ENCODE peak calls at places on chromosomes 11 and 22, in seven cellular contexts. L is cardiac muscle cell; V is DND-41; Q is CD8-positive, alpha-beta T cell; I is colonic mucosa; J is effector memory CD4-positive, alpha-beta T cell; E is stomach. C is an unnamed sample. For H3K4me1, the result is how much of the 10 kb centered on the place peaks cover.

GRCh38 chr11:76653674-76654309 is 16.8 kb downstream of the LRRC32 start:
- DNase-seq in L (no peak), V (no peak), Q (no peak), I (peak), J (no peak), E (no peak), C (no peak)

GRCh38 chr22:50414476-50415248 is 60.2 kb downstream of the SBF1 start:
- DNase-seq in L (no peak), V (no peak), Q (no peak), I (no peak), J (no peak), E (no peak), C (no peak)

GRCh38 chr11:121634889-121635288 is 182.1 kb upstream of the SORL1-AS1 start:
- DNase-seq in L (no peak), V (no peak), Q (no peak), I (no peak), J (no peak), E (no peak), C (no peak)

GRCh38 chr22:19875531-19876313 is 21.0 kb upstream of the GNB1L start:
- DNase-seq in L (no peak), V (no peak), Q (peak), I (peak), J (no peak), E (no peak), C (peak)

GRCh38 chr11:11605821-11606450 is 15.9 kb downstream of the GALNT18 start:
- DNase-seq in L (no peak), V (no peak), Q (no peak), I (no peak), J (no peak), E (no peak), C (no peak)

GRCh38 chr11:14232652-14233051 is 126.3 kb downstream of the RRAS2 start:
- DNase-seq in L (no peak), V (no peak), Q (no peak), I (no peak), J (no peak), E (no peak), C (peak)

GRCh38 chr11:43930868-43931716 is 11.3 kb upstream of the C11orf96 start:
- DNase-seq in L (no peak), V (no peak), Q (no peak), I (no peak), J (no peak), E (no peak), C (no peak)

GRCh38 chr22:49935561-49935960 is 17.1 kb downstream of the CRELD2 start:
- DNase-seq in L (no peak), V (no peak), Q (no peak), I (no peak), J (no peak), E (no peak), C (no peak)

GRCh38 chr11:73465019-73465675 is 88.9 kb downstream of the RELT start:
- DNase-seq in L (no peak), V (no peak), Q (no peak), I (no peak), J (no peak), E (no peak), C (no peak)

GRCh38 chr11:120119121-120119520 is 18.8 kb downstream of the TRIM29 start:
- DNase-seq in L (no peak), V (no peak), Q (no peak), I (no peak), J (no peak), E (no peak), C (no peak)

GRCh38 chr11:61752117-61752924 is at the start of gene MYRF:
- DNase-seq in L (peak), V (no peak), Q (peak), I (peak), J (peak), E (peak), C (peak)

GRCh38 chr11:14643697-14644395 is at the start of gene PDE3B:
- DNase-seq in L (peak), V (peak), Q (peak), I (peak), J (peak), E (peak), C (peak)

GRCh38 chr11:8224161-8224591 is 39.5 kb downstream of the LMO1 start:
- DNase-seq in L (no peak), V (no peak), Q (no peak), I (no peak), J (no peak), E (no peak), C (no peak)

GRCh38 chr22:21947040-21948014 is 5.3 kb downstream of the PPM1F start:
- DNase-seq in L (peak), V (no peak), Q (no peak), I (no peak), J (no peak), E (no peak), C (peak)

GRCh38 chr11:21927628-21928027 is 265.3 kb upstream of the ANO5 start:
- DNase-seq in L (no peak), V (no peak), Q (no peak), I (no peak), J (no peak), E (no peak), C (no peak)

GRCh38 chr11:3338569-3339565 is 40.1 kb downstream of the ZNF195 start:
- DNase-seq in L (no peak), V (no peak), Q (no peak), I (no peak), J (no peak), E (no peak), C (no peak)

GRCh38 chr11:68965901-68966868 is 14.6 kb downstream of the MRGPRD start:
- DNase-seq in L (no peak), V (no peak), Q (no peak), I (no peak), J (no peak), E (no peak), C (no peak)

GRCh38 chr22:32205974-32206773 is 1.3 kb upstream of the RFPL2 start:
- DNase-seq in L (no peak), V (no peak), Q (no peak), I (no peak), J (no peak), E (no peak), C (no peak)

GRCh38 chr11:87144266-87144665 is 106.5 kb downstream of the TMEM135 start:
- DNase-seq in L (no peak), V (no peak), Q (no peak), I (no peak), J (no peak), E (no peak), C (no peak)

GRCh38 chr11:113664069-113664980 is 41.8 kb downstream of the TMPRSS5 start:
- DNase-seq in L (no peak), V (no peak), Q (no peak), I (no peak), J (no peak), E (no peak), C (peak)

GRCh38 chr11:16820324-16821092 is 82.1 kb downstream of the C11orf58 start:
- DNase-seq in L (peak), V (peak), Q (peak), I (peak), J (peak), E (peak), C (peak)

GRCh38 chr11:1205987-1206331 is 16.9 kb upstream of the MUC5B start:
- DNase-seq in L (no peak), V (no peak), Q (no peak), I (no peak), J (no peak), E (no peak), C (no peak)

GRCh38 chr22:33274214-33274828 is 216.1 kb upstream of the SYN3 start:
- DNase-seq in L (peak), V (peak), Q (no peak), I (peak), J (no peak), E (no peak), C (peak)

GRCh38 chr11:9397746-9398680 is 13.6 kb downstream of the IPO7 start:
- DNase-seq in L (no peak), V (no peak), Q (no peak), I (no peak), J (no peak), E (no peak), C (no peak)

GRCh38 chr11:17828311-17828751 is 93.8 kb downstream of the KCNC1 start:
- DNase-seq in L (no peak), V (no peak), Q (no peak), I (peak), J (no peak), E (peak), C (no peak)

GRCh38 chr22:48302657-48303359 is 1524.9 kb downstream of the BRD1 start:
- DNase-seq in L (no peak), V (no peak), Q (peak), I (no peak), J (no peak), E (no peak), C (no peak)

GRCh38 chr22:45468872-45469572 is 33.7 kb upstream of the FBLN1 start:
- DNase-seq in L (no peak), V (no peak), Q (no peak), I (no peak), J (no peak), E (no peak), C (no peak)

GRCh38 chr11:94926698-94927237 is 46.6 kb downstream of the CWC15 start:
- DNase-seq in L (peak), V (no peak), Q (no peak), I (peak), J (no peak), E (peak), C (no peak)

DNA sequence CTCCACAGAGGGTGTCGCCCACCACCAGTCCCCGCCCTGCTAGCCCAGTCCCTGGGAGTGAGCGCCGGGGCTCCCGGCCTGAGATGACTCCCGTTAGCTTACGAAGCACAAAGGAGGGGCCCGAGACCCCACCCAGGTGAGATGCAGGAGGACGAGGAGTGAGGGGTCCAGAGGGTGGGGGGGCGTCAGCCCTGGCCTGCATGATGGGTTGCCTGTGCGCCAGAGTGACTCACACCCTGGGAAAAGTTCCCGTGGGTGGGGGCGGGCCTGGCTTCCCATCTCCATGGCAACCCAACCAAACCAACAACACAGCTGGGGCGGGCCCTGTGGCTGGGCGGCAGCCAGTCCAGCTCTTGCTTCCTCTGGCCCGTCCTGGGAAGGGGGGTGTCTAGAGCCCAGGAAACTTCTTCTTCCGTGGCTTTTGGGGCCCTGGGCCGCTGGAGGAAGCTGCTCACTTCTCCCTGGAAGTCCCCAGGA is 4.5 kb downstream of the GAS2L1 start:
- DNase-seq in L (no peak), V (peak), Q (no peak), I (peak), J (peak), E (peak), C (peak)
- H3K4me1 ChIP-seq in L (under half), V (under half), Q (under half), I (under half), J (under half), E (half or more), C (under half)

GRCh38 chr11:64181506-64182411 is 4.2 kb upstream of the STIP1 start:
- DNase-seq in L (peak), V (no peak), Q (peak), I (peak), J (no peak), E (peak), C (peak)
- H3K4me3 ChIP-seq in L (no peak), V (no peak), Q (no peak), I (no peak), J (no peak), E (no peak), C (no peak)

GRCh38 chr11:70771099-70771885 is 373.0 kb downstream of the CTTN start:
- DNase-seq in L (no peak), V (no peak), Q (no peak), I (no peak), J (no peak), E (no peak), C (no peak)
- H3K4me1 ChIP-seq in L (under half), V (under half), Q (under half), I (under half), J (under half), E (under half), C (under half)

GRCh38 chr11:126113515-126113957 is 50.9 kb upstream of the CDON start:
- DNase-seq in L (peak), V (no peak), Q (no peak), I (peak), J (no peak), E (peak), C (peak)

GRCh38 chr11:126115253-126115540 is 52.5 kb upstream of the CDON start:
- DNase-seq in L (no peak), V (peak), Q (no peak), I (peak), J (no peak), E (peak), C (no peak)

GRCh38 chr11:126114486-126115252 is 52.0 kb upstream of the CDON start:
- DNase-seq in L (no peak), V (no peak), Q (no peak), I (no peak), J (no peak), E (no peak), C (no peak)

GRCh38 chr11:126113012-126113411 is 50.3 kb upstream of the CDON start:
- DNase-seq in L (no peak), V (no peak), Q (no peak), I (no peak), J (no peak), E (no peak), C (no peak)

DNA sequence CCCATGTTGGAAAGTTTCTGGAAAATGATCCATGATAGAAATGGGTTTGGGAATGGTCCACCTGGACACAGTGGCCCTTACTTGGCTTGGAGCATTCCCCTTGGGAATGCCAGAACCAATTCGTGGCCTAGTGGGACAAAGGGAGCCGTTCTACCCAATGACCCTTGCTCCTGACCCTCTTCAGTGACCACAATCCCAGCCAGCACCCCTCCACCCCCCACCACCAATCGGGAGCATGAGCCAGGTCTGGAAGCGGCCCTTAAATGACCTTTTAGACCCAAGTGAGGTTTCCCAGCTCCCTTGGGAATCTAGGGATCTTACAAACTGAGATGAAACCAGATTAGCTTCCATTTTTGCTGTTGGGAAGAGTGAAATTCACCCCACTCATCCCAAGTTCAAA is 51.3 kb upstream of the CDON start:
- DNase-seq in L (no peak), V (no peak), Q (no peak), I (no peak), J (no peak), E (no peak), C (no peak)
- H3K4me3 ChIP-seq in L (no peak), V (no peak), Q (no peak), I (no peak), J (no peak), E (no peak), C (no peak)

DNA sequence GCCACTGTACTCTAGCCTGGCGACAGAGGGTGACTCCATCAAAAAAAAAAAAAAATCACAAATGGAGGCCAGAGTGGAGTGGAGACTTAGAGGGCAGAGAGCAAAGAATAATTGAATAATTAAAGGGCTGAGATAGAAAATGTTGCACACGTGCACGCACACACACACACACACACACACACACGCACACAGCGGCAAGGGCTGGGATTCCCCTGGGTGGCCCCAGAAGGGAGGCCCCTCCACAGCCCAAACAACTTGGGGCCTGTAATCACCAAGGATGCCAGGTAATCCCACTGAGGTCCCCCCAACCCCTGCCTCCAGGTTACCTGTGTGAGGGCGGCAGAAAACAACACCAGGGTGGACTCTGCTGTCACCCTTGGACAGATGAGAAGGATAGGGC is 12.0 kb upstream of the DGKZ start:
- DNase-seq in L (no peak), V (no peak), Q (no peak), I (no peak), J (no peak), E (no peak), C (no peak)
- H3K4me1 ChIP-seq in L (under half), V (under half), Q (half or more), I (under half), J (under half), E (under half), C (under half)

GRCh38 chr11:107691003-107691402 is 20.9 kb downstream of the SLN start:
- DNase-seq in L (no peak), V (no peak), Q (no peak), I (no peak), J (no peak), E (no peak), C (no peak)
- H3K4me3 ChIP-seq in L (no peak), V (no peak), Q (no peak), I (no peak), J (no peak), E (no peak), C (no peak)

C was measured in Caco-2.